ENCODE peak calls at places on chromosomes 5 and 9, in nine cellular contexts. One of them, this sample, is unnamed.
A peak's percentile ranks its signal among the peaks of the same experiment; 100 is the strongest.

GRCh38 chr5:145943674-145944121 is 7.3 kb downstream of the SH3RF2 start:
- DNase-seq in MM.1S: peak; percentile 80
- DNase-seq in GM12878: no peak
- DNase-seq in trophoblast cell: no peak
- DNase-seq in H9: no peak
- DNase-seq in neural progenitor cell: no peak
- DNase-seq in OCI-LY7: no peak
- DNase-seq in PC-9: peak; percentile 83
- DNase-seq in HCT116: peak; percentile 23
- DNase-seq in this sample: peak; percentile 76

GRCh38 chr5:66653380-66653779 is 57.2 kb downstream of the MAST4 start:
- DNase-seq in MM.1S: no peak
- DNase-seq in GM12878: no peak
- DNase-seq in trophoblast cell: peak; percentile 54
- DNase-seq in H9: no peak
- DNase-seq in neural progenitor cell: no peak
- DNase-seq in OCI-LY7: no peak
- DNase-seq in PC-9: no peak
- DNase-seq in HCT116: no peak
- DNase-seq in this sample: no peak

GRCh38 chr5:43156388-43156787 is 35.6 kb upstream of the NIM1K start:
- DNase-seq in MM.1S: no peak
- DNase-seq in GM12878: no peak
- DNase-seq in trophoblast cell: no peak
- DNase-seq in H9: no peak
- DNase-seq in neural progenitor cell: no peak
- DNase-seq in OCI-LY7: no peak
- DNase-seq in PC-9: no peak
- DNase-seq in HCT116: no peak
- DNase-seq in this sample: no peak

GRCh38 chr5:34652916-34653315 is 3.2 kb upstream of the RAI14 start:
- DNase-seq in MM.1S: no peak
- DNase-seq in GM12878: no peak
- DNase-seq in trophoblast cell: no peak
- DNase-seq in H9: no peak
- DNase-seq in neural progenitor cell: no peak
- DNase-seq in OCI-LY7: no peak
- DNase-seq in PC-9: peak; percentile 54
- DNase-seq in HCT116: no peak
- DNase-seq in this sample: no peak

GRCh38 chr5:180516440-180516839 is 22.3 kb downstream of the CNOT6 start:
- DNase-seq in MM.1S: no peak
- DNase-seq in GM12878: no peak
- DNase-seq in trophoblast cell: no peak
- DNase-seq in H9: no peak
- DNase-seq in neural progenitor cell: no peak
- DNase-seq in OCI-LY7: no peak
- DNase-seq in PC-9: no peak
- DNase-seq in HCT116: no peak
- DNase-seq in this sample: no peak

GRCh38 chr5:29990681-29991080 is 1202.8 kb upstream of the CDH6 start:
- DNase-seq in MM.1S: no peak
- DNase-seq in GM12878: no peak
- DNase-seq in trophoblast cell: no peak
- DNase-seq in H9: no peak
- DNase-seq in neural progenitor cell: no peak
- DNase-seq in OCI-LY7: no peak
- DNase-seq in PC-9: no peak
- DNase-seq in HCT116: no peak
- DNase-seq in this sample: no peak

GRCh38 chr9:89919171-89919681 is 314.4 kb downstream of the GADD45G start:
- DNase-seq in MM.1S: peak; percentile 54
- DNase-seq in GM12878: peak; percentile 12
- DNase-seq in trophoblast cell: peak; percentile 57
- DNase-seq in H9: peak; percentile 88
- DNase-seq in neural progenitor cell: peak; percentile 72
- DNase-seq in OCI-LY7: peak; percentile 40
- DNase-seq in PC-9: no peak
- DNase-seq in HCT116: peak; percentile 15
- DNase-seq in this sample: peak; percentile 80

GRCh38 chr5:113293613-113294340 is 141.0 kb downstream of the TSSK1B start:
- DNase-seq in MM.1S: peak; percentile 42
- DNase-seq in GM12878: no peak
- DNase-seq in trophoblast cell: peak; percentile 25
- DNase-seq in H9: peak; percentile 45
- DNase-seq in neural progenitor cell: peak; percentile 54
- DNase-seq in OCI-LY7: no peak
- DNase-seq in PC-9: no peak
- DNase-seq in HCT116: no peak
- DNase-seq in this sample: peak; percentile 57

GRCh38 chr9:71036501-71036900 is 84.9 kb downstream of the TRPM3 start:
- DNase-seq in MM.1S: no peak
- DNase-seq in GM12878: no peak
- DNase-seq in trophoblast cell: no peak
- DNase-seq in H9: no peak
- DNase-seq in neural progenitor cell: no peak
- DNase-seq in OCI-LY7: no peak
- DNase-seq in PC-9: no peak
- DNase-seq in HCT116: no peak
- DNase-seq in this sample: no peak

GRCh38 chr5:61604626-61605025 is 272.6 kb downstream of the ZSWIM6 start:
- DNase-seq in MM.1S: no peak
- DNase-seq in GM12878: no peak
- DNase-seq in trophoblast cell: no peak
- DNase-seq in H9: no peak
- DNase-seq in neural progenitor cell: no peak
- DNase-seq in OCI-LY7: no peak
- DNase-seq in PC-9: peak; percentile 40
- DNase-seq in HCT116: no peak
- DNase-seq in this sample: no peak

GRCh38 chr5:35331941-35332340 is 101.7 kb upstream of the PRLR start:
- DNase-seq in MM.1S: no peak
- DNase-seq in GM12878: no peak
- DNase-seq in trophoblast cell: no peak
- DNase-seq in H9: no peak
- DNase-seq in neural progenitor cell: no peak
- DNase-seq in OCI-LY7: no peak
- DNase-seq in PC-9: no peak
- DNase-seq in HCT116: no peak
- DNase-seq in this sample: no peak

GRCh38 chr9:115195889-115196288 is 77.9 kb upstream of the TNC start:
- DNase-seq in MM.1S: no peak
- DNase-seq in GM12878: no peak
- DNase-seq in trophoblast cell: no peak
- DNase-seq in H9: no peak
- DNase-seq in neural progenitor cell: no peak
- DNase-seq in OCI-LY7: no peak
- DNase-seq in PC-9: no peak
- DNase-seq in HCT116: no peak
- DNase-seq in this sample: no peak

GRCh38 chr9:122580360-122580759 is 2.8 kb downstream of the OR1L8 start:
- DNase-seq in MM.1S: no peak
- DNase-seq in GM12878: no peak
- DNase-seq in trophoblast cell: peak; percentile 85
- DNase-seq in H9: no peak
- DNase-seq in neural progenitor cell: no peak
- DNase-seq in OCI-LY7: no peak
- DNase-seq in PC-9: no peak
- DNase-seq in HCT116: peak; percentile 4
- DNase-seq in this sample: no peak

DNA sequence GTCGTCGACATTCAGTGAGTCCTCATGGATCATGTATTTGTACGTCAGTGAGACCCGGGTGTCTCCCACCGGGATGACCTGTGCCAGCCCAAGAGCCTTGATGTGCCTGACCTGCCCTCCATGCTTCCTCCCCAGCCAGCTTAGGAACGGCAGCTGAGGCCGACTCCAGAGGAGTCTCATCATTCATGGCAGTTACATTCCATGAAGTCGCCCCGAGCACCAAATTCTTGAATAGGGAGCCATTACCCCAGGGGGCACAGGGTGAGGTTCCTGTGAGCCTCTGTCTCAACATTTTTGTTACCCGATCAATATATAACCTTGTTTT is 67.8 kb downstream of the ZNF354C start:
- DNase-seq in MM.1S: no peak
- DNase-seq in GM12878: no peak
- DNase-seq in trophoblast cell: no peak
- DNase-seq in H9: no peak
- DNase-seq in neural progenitor cell: no peak
- DNase-seq in OCI-LY7: no peak
- DNase-seq in PC-9: no peak
- DNase-seq in HCT116: no peak
- DNase-seq in this sample: no peak
- H3K9me3 ChIP-seq in MM.1S: no peaks in the 10 kb centered on the region
- H3K9me3 ChIP-seq in GM12878: peaks cover 3% of the 10 kb centered on the region
- H3K9me3 ChIP-seq in trophoblast cell: peaks cover 63% of the 10 kb centered on the region
- H3K9me3 ChIP-seq in H9: no peaks in the 10 kb centered on the region
- H3K9me3 ChIP-seq in neural progenitor cell: no peaks in the 10 kb centered on the region
- H3K9me3 ChIP-seq in OCI-LY7: no peaks in the 10 kb centered on the region
- H3K9me3 ChIP-seq in PC-9: no peaks in the 10 kb centered on the region
- H3K9me3 ChIP-seq in HCT116: no peaks in the 10 kb centered on the region
- H3K9me3 ChIP-seq in this sample: no peaks in the 10 kb centered on the region

DNA sequence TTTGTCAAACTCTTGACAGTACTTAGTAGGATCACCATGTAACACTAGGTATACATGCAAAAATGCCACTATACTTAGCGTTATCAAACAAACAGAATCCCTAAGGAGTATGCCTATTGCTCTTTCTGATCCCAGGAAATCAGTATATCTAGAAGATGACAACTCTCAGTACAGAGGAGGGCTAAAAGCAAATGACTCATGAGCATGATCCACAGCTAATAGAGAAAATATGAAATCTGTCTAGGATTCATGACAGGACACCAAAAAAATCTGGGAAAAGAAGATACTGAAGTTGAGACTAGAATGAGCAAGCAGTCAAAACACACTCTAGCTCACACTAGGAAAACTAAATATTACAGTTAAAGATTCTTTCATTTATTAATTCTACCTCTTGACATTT is 89.2 kb downstream of the RAPGEF6 start:
- DNase-seq in MM.1S: no peak
- DNase-seq in GM12878: no peak
- DNase-seq in trophoblast cell: peak; percentile 30
- DNase-seq in H9: no peak
- DNase-seq in neural progenitor cell: no peak
- DNase-seq in OCI-LY7: no peak
- DNase-seq in PC-9: no peak
- DNase-seq in HCT116: no peak
- DNase-seq in this sample: no peak
- H3K4me2 ChIP-seq in MM.1S: no peak overlapping the region
- H3K4me2 ChIP-seq in GM12878: no peak overlapping the region
- H3K4me2 ChIP-seq in trophoblast cell: no peak overlapping the region
- H3K4me2 ChIP-seq in H9: no peak overlapping the region
- H3K4me2 ChIP-seq in neural progenitor cell: no peak overlapping the region
- H3K4me2 ChIP-seq in OCI-LY7: no peak overlapping the region
- H3K4me2 ChIP-seq in PC-9: no peak overlapping the region
- H3K4me2 ChIP-seq in HCT116: no peak overlapping the region
- H3K4me2 ChIP-seq in this sample: no peak overlapping the region

DNA sequence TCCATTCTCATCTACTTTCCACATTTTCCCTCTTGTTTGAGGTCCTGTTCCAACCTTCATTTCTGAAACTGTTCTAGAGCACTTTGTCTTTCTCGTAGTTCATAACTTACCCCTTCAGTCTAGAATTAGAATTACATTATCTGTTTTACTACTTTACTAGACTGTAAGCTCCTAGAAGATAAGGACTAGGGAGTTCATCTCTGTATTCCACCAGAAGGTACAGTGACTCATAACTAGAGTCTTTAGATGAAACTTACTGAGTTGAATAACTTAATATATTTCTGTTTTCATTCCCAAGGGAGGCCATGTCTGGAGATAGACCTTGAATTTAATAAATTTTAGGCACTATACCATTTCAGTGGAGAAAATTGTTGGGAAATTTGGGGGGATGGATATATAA is 38.7 kb downstream of the G3BP1 start:
- DNase-seq in MM.1S: no peak
- DNase-seq in GM12878: no peak
- DNase-seq in trophoblast cell: no peak
- DNase-seq in H9: no peak
- DNase-seq in neural progenitor cell: no peak
- DNase-seq in OCI-LY7: no peak
- DNase-seq in PC-9: no peak
- DNase-seq in HCT116: no peak
- DNase-seq in this sample: no peak
- H3K79me2 ChIP-seq in MM.1S: peaks cover 26% of the 10 kb centered on the region
- H3K79me2 ChIP-seq in GM12878: no peaks in the 10 kb centered on the region
- H3K79me2 ChIP-seq in trophoblast cell: no peaks in the 10 kb centered on the region
- H3K79me2 ChIP-seq in H9: no peaks in the 10 kb centered on the region
- H3K79me2 ChIP-seq in neural progenitor cell: peaks cover 47% of the 10 kb centered on the region
- H3K79me2 ChIP-seq in OCI-LY7: peaks cover 6% of the 10 kb centered on the region
- H3K79me2 ChIP-seq in PC-9: peaks cover 27% of the 10 kb centered on the region
- H3K79me2 ChIP-seq in HCT116: peaks cover 59% of the 10 kb centered on the region
- H3K79me2 ChIP-seq in this sample: peaks cover 58% of the 10 kb centered on the region

DNA sequence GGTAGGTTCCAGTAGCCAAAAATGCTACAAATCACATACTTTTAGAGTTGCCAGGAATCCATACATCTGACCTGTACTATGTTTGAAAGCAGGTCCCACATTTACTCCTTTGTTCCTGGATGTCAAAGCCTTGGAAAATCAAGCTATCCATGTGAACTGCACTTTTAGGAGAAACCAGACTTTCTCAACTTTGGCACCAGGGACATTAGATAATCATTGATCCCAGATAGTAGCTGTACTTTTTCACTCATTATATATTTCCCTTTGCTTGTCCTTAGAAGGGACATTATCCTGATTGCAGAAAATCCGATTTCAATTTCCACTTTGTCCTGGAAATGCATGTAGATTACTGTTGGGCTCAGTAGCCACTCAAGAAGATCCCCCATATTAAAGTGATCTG is 44.1 kb upstream of the SLC28A3 start:
- DNase-seq in MM.1S: no peak
- DNase-seq in GM12878: no peak
- DNase-seq in trophoblast cell: no peak
- DNase-seq in H9: no peak
- DNase-seq in neural progenitor cell: no peak
- DNase-seq in OCI-LY7: no peak
- DNase-seq in PC-9: no peak
- DNase-seq in HCT116: no peak
- DNase-seq in this sample: no peak
- H3K9me3 ChIP-seq in MM.1S: no peaks in the 10 kb centered on the region
- H3K9me3 ChIP-seq in GM12878: no peaks in the 10 kb centered on the region
- H3K9me3 ChIP-seq in trophoblast cell: no peaks in the 10 kb centered on the region
- H3K9me3 ChIP-seq in H9: no peaks in the 10 kb centered on the region
- H3K9me3 ChIP-seq in neural progenitor cell: no peaks in the 10 kb centered on the region
- H3K9me3 ChIP-seq in OCI-LY7: no peaks in the 10 kb centered on the region
- H3K9me3 ChIP-seq in PC-9: no peaks in the 10 kb centered on the region
- H3K9me3 ChIP-seq in HCT116: no peaks in the 10 kb centered on the region
- H3K9me3 ChIP-seq in this sample: no peaks in the 10 kb centered on the region

GRCh38 chr5:53023969-53024368 is 34.8 kb downstream of the ITGA2 start:
- DNase-seq in MM.1S: peak; percentile 19
- DNase-seq in GM12878: no peak
- DNase-seq in trophoblast cell: peak; percentile 22
- DNase-seq in H9: no peak
- DNase-seq in neural progenitor cell: no peak
- DNase-seq in OCI-LY7: no peak
- DNase-seq in PC-9: peak; percentile 43
- DNase-seq in HCT116: no peak
- DNase-seq in this sample: no peak
- H3K4me2 ChIP-seq in MM.1S: no peak overlapping the region
- H3K4me2 ChIP-seq in GM12878: no peak overlapping the region
- H3K4me2 ChIP-seq in trophoblast cell: no peak overlapping the region
- H3K4me2 ChIP-seq in H9: no peak overlapping the region
- H3K4me2 ChIP-seq in neural progenitor cell: no peak overlapping the region
- H3K4me2 ChIP-seq in OCI-LY7: no peak overlapping the region
- H3K4me2 ChIP-seq in PC-9: no peak overlapping the region
- H3K4me2 ChIP-seq in HCT116: no peak overlapping the region
- H3K4me2 ChIP-seq in this sample: no peak overlapping the region

This sample was measured in Karpas-422.